ENCODE peak calls at places on chromosomes 5 and 9, in five cellular contexts. X is colonic mucosa, L is psoas muscle, Y is transverse colon, T is GM23248. N is an unnamed sample.

GRCh38 chr5:135376961-135377621 is 21.9 kb downstream of the MACROH2A1 start:
- DNase-seq in X (no peak), L (no peak), Y (no peak), T (no peak), N (no peak)

GRCh38 chr5:122259995-122260394 is 52.0 kb upstream of the SNCAIP start:
- DNase-seq in X (no peak), L (no peak), Y (no peak), T (peak; percentile 95), N (peak; percentile 54)

GRCh38 chr9:90029996-90030395 is 425.2 kb downstream of the GADD45G start:
- DNase-seq in X (no peak), L (no peak), Y (no peak), T (peak; percentile 3), N (peak; percentile 49)

GRCh38 chr9:34124103-34124502 is 2.4 kb downstream of the DCAF12 start:
- DNase-seq in X (no peak), L (no peak), Y (no peak), T (peak; percentile 28), N (no peak)

GRCh38 chr9:72897069-72897649 is 55.7 kb downstream of the ALDH1A1 start:
- DNase-seq in X (no peak), L (no peak), Y (no peak), T (no peak), N (no peak)

GRCh38 chr5:33423018-33423630 is 17.6 kb upstream of the TARS1 start:
- DNase-seq in X (no peak), L (no peak), Y (no peak), T (peak; percentile 60), N (no peak)

GRCh38 chr9:121676916-121677315 is 25.5 kb downstream of the DAB2IP start:
- DNase-seq in X (no peak), L (no peak), Y (no peak), T (no peak), N (peak; percentile 33)

GRCh38 chr5:41312478-41313060 is 99.2 kb upstream of the C6 start:
- DNase-seq in X (no peak), L (no peak), Y (no peak), T (no peak), N (no peak)

GRCh38 chr9:133089271-133089671 is 27.5 kb downstream of the CEL start:
- DNase-seq in X (no peak), L (no peak), Y (no peak), T (no peak), N (no peak)

GRCh38 chr5:116009806-116010205 is 22.5 kb upstream of the ARL14EPL start:
- DNase-seq in X (no peak), L (no peak), Y (no peak), T (peak; percentile 64), N (peak; percentile 8)

GRCh38 chr5:131634666-131634995 is 398 bp downstream of the RAPGEF6 start:
- DNase-seq in X (peak; percentile 68), L (peak; percentile 63), Y (peak; percentile 66), T (peak; percentile 71), N (peak; percentile 74)

GRCh38 chr9:18320046-18320445 is 153.9 kb upstream of the ADAMTSL1 start:
- DNase-seq in X (no peak), L (no peak), Y (no peak), T (no peak), N (no peak)

GRCh38 chr5:136199408-136199807 is 6.4 kb upstream of the SMIM32 start:
- DNase-seq in X (peak; percentile 9), L (no peak), Y (no peak), T (no peak), N (no peak)

GRCh38 chr5:35665066-35665465 is 47.4 kb downstream of the SPEF2 start:
- DNase-seq in X (no peak), L (no peak), Y (no peak), T (no peak), N (no peak)

GRCh38 chr5:136424835-136425694 is 59.7 kb upstream of the TRPC7 start:
- DNase-seq in X (peak; percentile 82), L (peak; percentile 51), Y (peak; percentile 77), T (peak; percentile 79), N (peak; percentile 74)

GRCh38 chr9:78314953-78315870 is 18.3 kb downstream of the PSAT1 start:
- DNase-seq in X (no peak), L (no peak), Y (no peak), T (peak; percentile 49), N (peak; percentile 8)

GRCh38 chr9:101453776-101454570 is 18.4 kb upstream of the ALDOB start:
- DNase-seq in X (no peak), L (no peak), Y (no peak), T (peak; percentile 24), N (peak; percentile 27)

GRCh38 chr5:119386945-119387344 is 31.1 kb downstream of the TNFAIP8 start:
- DNase-seq in X (no peak), L (no peak), Y (no peak), T (no peak), N (no peak)

GRCh38 chr5:36301858-36302603 is at the start of gene RANBP3L:
- DNase-seq in X (no peak), L (no peak), Y (peak; percentile 12), T (peak; percentile 44), N (peak; percentile 46)

GRCh38 chr9:131715906-131716305 is 24.0 kb downstream of the RAPGEF1 start:
- DNase-seq in X (no peak), L (peak; percentile 48), Y (no peak), T (peak; percentile 48), N (no peak)

GRCh38 chr5:15105799-15106393 is 234.3 kb upstream of the ANKH start:
- DNase-seq in X (peak; percentile 47), L (no peak), Y (peak; percentile 37), T (peak; percentile 70), N (peak; percentile 59)

GRCh38 chr5:134975078-134975715 is 7.5 kb downstream of the CATSPER3 start:
- DNase-seq in X (no peak), L (no peak), Y (no peak), T (peak; percentile 3), N (peak; percentile 48)

GRCh38 chr5:54895816-54896341 is 89.5 kb downstream of the ESM1 start:
- DNase-seq in X (no peak), L (no peak), Y (no peak), T (peak; percentile 76), N (peak; percentile 25)

GRCh38 chr9:132638240-132638639 is 31.5 kb downstream of the DDX31 start:
- DNase-seq in X (no peak), L (no peak), Y (no peak), T (peak; percentile 23), N (no peak)

GRCh38 chr5:68533571-68534051 is 318.1 kb downstream of the PIK3R1 start:
- DNase-seq in X (peak; percentile 79), L (no peak), Y (peak; percentile 41), T (no peak), N (no peak)

GRCh38 chr9:16203735-16204573 is 651.1 kb downstream of the CCDC171 start:
- DNase-seq in X (no peak), L (no peak), Y (no peak), T (no peak), N (peak; percentile 94)

GRCh38 chr5:143224672-143225071 is 178.8 kb downstream of the NR3C1 start:
- DNase-seq in X (no peak), L (no peak), Y (no peak), T (no peak), N (peak; percentile 42)

GRCh38 chr5:79508794-79509193 is 5.1 kb downstream of the HOMER1 start:
- DNase-seq in X (no peak), L (no peak), Y (no peak), T (no peak), N (no peak)

GRCh38 chr9:128818839-128819715 is 777 bp downstream of the ENDOG start:
- DNase-seq in X (peak; percentile 36), L (peak; percentile 51), Y (peak; percentile 43), T (peak; percentile 57), N (no peak)

GRCh38 chr9:90870646-90871326 is 69.2 kb downstream of the SYK start:
- DNase-seq in X (peak; percentile 41), L (no peak), Y (peak; percentile 37), T (peak; percentile 61), N (no peak)

GRCh38 chr5:174699131-174699530 is 25.3 kb upstream of the MSX2 start:
- DNase-seq in X (no peak), L (no peak), Y (no peak), T (no peak), N (no peak)

GRCh38 chr5:141430332-141431113 is at the start of gene PCDHGA12:
- DNase-seq in X (no peak), L (peak; percentile 69), Y (no peak), T (peak; percentile 92), N (no peak)

GRCh38 chr5:67156976-67157583 is 39.5 kb downstream of the CD180 start:
- DNase-seq in X (no peak), L (peak; percentile 23), Y (peak; percentile 45), T (peak; percentile 50), N (no peak)

GRCh38 chr9:17824191-17824926 is 245.5 kb downstream of the SH3GL2 start:
- DNase-seq in X (no peak), L (no peak), Y (no peak), T (no peak), N (no peak)

GRCh38 chr5:138466900-138467710 is 1.8 kb downstream of the EGR1 start:
- DNase-seq in X (no peak), L (no peak), Y (peak; percentile 51), T (peak; percentile 34), N (no peak)

GRCh38 chr9:21796768-21797167 is 5.7 kb upstream of the MTAP start:
- DNase-seq in X (no peak), L (no peak), Y (no peak), T (peak; percentile 21), N (no peak)

DNA sequence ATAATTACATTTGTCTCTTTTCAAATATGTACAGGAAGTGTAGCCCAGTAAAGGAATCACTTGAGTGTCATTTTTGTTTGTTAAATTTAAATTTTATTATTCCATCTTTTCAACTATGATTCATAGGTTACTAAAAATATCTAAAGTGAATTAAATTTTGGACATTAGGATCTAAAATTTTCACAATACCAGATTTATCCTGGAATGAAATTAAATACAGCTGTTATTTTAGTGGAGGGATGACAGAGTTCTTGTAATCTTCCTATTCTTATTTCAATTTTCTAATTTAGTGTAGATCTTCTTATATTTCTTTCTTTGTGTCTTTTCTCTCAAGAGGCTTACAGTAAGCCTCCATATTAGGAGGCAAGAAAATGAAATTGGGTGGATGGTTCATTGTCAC is 167.8 kb upstream of the TNC start:
- DNase-seq in X (no peak), L (no peak), Y (no peak), T (no peak), N (no peak)
- H3K4me3 ChIP-seq in X (no peak overlapping the region), L (no peak overlapping the region), Y (no peak overlapping the region), T (no peak overlapping the region), N (no peak overlapping the region)

DNA sequence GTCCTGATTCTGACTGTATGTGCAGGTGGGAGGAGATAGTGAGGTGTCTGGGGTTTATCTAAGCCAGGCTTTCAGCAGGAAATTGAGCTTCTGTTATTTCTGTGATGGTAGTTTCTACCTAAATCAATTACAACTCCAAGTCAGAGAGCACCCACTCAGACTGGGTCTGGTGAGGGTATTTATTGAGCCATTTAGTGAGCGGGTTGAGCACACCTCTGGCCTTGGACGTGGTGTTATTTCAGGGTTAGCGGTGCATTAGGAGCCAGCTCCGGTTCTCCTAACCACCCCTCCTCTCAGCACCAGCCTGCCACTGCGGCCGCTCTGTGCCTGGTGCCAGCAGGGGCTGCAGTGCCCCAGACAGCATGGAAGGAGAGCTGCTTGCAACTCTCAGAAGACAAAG is 238.9 kb downstream of the CACNA1B start:
- DNase-seq in X (no peak), L (no peak), Y (no peak), T (no peak), N (no peak)
- H3K9me3 ChIP-seq in X (no peaks in the 10 kb centered on the region), L (no peaks in the 10 kb centered on the region), Y (no peaks in the 10 kb centered on the region), T (no peaks in the 10 kb centered on the region), N (no peaks in the 10 kb centered on the region)

GRCh38 chr9:108884701-108885100 is 22.6 kb downstream of the ACTL7A start:
- DNase-seq in X (no peak), L (no peak), Y (no peak), T (no peak), N (no peak)
- H3K36me3 ChIP-seq in X (peaks cover 4% of the 10 kb centered on the region), L (peaks cover 70% of the 10 kb centered on the region), Y (no peaks in the 10 kb centered on the region), T (peaks cover 23% of the 10 kb centered on the region), N (peaks cover 36% of the 10 kb centered on the region)

GRCh38 chr5:20494706-20495105 is 506.7 kb upstream of the CDH18 start:
- DNase-seq in X (no peak), L (no peak), Y (no peak), T (no peak), N (no peak)
- H3K4me3 ChIP-seq in X (no peak overlapping the region), L (no peak overlapping the region), Y (no peak overlapping the region), T (no peak overlapping the region), N (no peak overlapping the region)